ENCODE peak calls at places on chromosomes 7 and 10, in seven cellular contexts. Z is hepatocyte, M is PC-9, L is NT2/D1, S is WERI-Rb-1, N is GM12864, D is lower leg skin. B is an unnamed sample.

GRCh38 chr10:86690657-86691084 is 22.4 kb downstream of the LDB3 start:
- DNase-seq in Z (no peak), M (no peak), L (no peak), S (no peak), N (no peak), D (no peak), B (no peak)

GRCh38 chr7:143379607-143380263 is 1.4 kb upstream of the ZYX start:
- DNase-seq in Z (no peak), M (no peak), L (no peak), S (no peak), N (no peak), D (no peak), B (no peak)

GRCh38 chr10:47104101-47104707 is 193.0 kb downstream of the PTPN20 start:
- DNase-seq in Z (no peak), M (no peak), L (no peak), S (no peak), N (no peak), D (no peak), B (no peak)

GRCh38 chr7:69743436-69743835 is 145.2 kb downstream of the AUTS2 start:
- DNase-seq in Z (no peak), M (no peak), L (no peak), S (no peak), N (no peak), D (no peak), B (no peak)

GRCh38 chr10:86969421-86970041 is 1.2 kb downstream of the ADIRF start:
- DNase-seq in Z (peak), M (no peak), L (no peak), S (no peak), N (no peak), D (peak), B (peak)

GRCh38 chr7:78326870-78327269 is 528.3 kb downstream of the PHTF2 start:
- DNase-seq in Z (no peak), M (no peak), L (no peak), S (no peak), N (no peak), D (no peak), B (no peak)

GRCh38 chr10:1050555-1050954 is 1.6 kb upstream of the IDI1 start:
- DNase-seq in Z (peak), M (peak), L (no peak), S (no peak), N (no peak), D (no peak), B (no peak)

GRCh38 chr10:107754814-107755213 is 590.3 kb upstream of the SORCS1 start:
- DNase-seq in Z (no peak), M (no peak), L (no peak), S (no peak), N (no peak), D (no peak), B (no peak)

GRCh38 chr10:47044741-47045140 is 133.5 kb downstream of the PTPN20 start:
- DNase-seq in Z (no peak), M (no peak), L (no peak), S (no peak), N (no peak), D (no peak), B (no peak)

GRCh38 chr7:92614586-92615237 is 24.5 kb upstream of the FAM133B start:
- DNase-seq in Z (peak), M (no peak), L (no peak), S (peak), N (no peak), D (no peak), B (no peak)

GRCh38 chr7:128891110-128891941 is 19.2 kb downstream of the KCP start:
- DNase-seq in Z (peak), M (peak), L (no peak), S (peak), N (no peak), D (no peak), B (no peak)

GRCh38 chr7:88344956-88345832 is 38.5 kb upstream of the STEAP4 start:
- DNase-seq in Z (peak), M (no peak), L (peak), S (peak), N (no peak), D (no peak), B (no peak)

GRCh38 chr10:129085821-129086220 is 381.2 kb upstream of the MGMT start:
- DNase-seq in Z (no peak), M (no peak), L (no peak), S (no peak), N (no peak), D (no peak), B (no peak)

GRCh38 chr10:44400553-44400952 is 15.7 kb upstream of the CXCL12 start:
- DNase-seq in Z (no peak), M (no peak), L (peak), S (no peak), N (no peak), D (no peak), B (no peak)

GRCh38 chr7:68963547-68963946 is 634.7 kb upstream of the AUTS2 start:
- DNase-seq in Z (peak), M (peak), L (no peak), S (peak), N (no peak), D (no peak), B (no peak)

GRCh38 chr7:78463039-78463438 is 664.5 kb downstream of the PHTF2 start:
- DNase-seq in Z (no peak), M (no peak), L (no peak), S (no peak), N (no peak), D (no peak), B (no peak)

GRCh38 chr7:72099784-72100183 is 312.4 kb downstream of the CALN1 start:
- DNase-seq in Z (no peak), M (no peak), L (no peak), S (no peak), N (no peak), D (no peak), B (peak)

GRCh38 chr10:75592014-75592842 is 160.8 kb downstream of the LRMDA start:
- DNase-seq in Z (no peak), M (no peak), L (no peak), S (no peak), N (no peak), D (no peak), B (no peak)

GRCh38 chr7:105890290-105890997 is 14.0 kb upstream of the ATXN7L1 start:
- DNase-seq in Z (no peak), M (no peak), L (no peak), S (no peak), N (no peak), D (no peak), B (no peak)

GRCh38 chr7:155299539-155300202 is 2.0 kb downstream of the INSIG1 start:
- DNase-seq in Z (peak), M (no peak), L (no peak), S (peak), N (no peak), D (no peak), B (no peak)

GRCh38 chr7:47799529-47799928 is 148.7 kb downstream of the PKD1L1 start:
- DNase-seq in Z (no peak), M (no peak), L (no peak), S (no peak), N (no peak), D (no peak), B (no peak)

GRCh38 chr7:158550886-158551452 is 36.7 kb downstream of the PTPRN2 start:
- DNase-seq in Z (no peak), M (no peak), L (no peak), S (no peak), N (no peak), D (no peak), B (no peak)

GRCh38 chr7:78968951-78969350 is 484.5 kb downstream of the MAGI2 start:
- DNase-seq in Z (no peak), M (no peak), L (no peak), S (no peak), N (no peak), D (no peak), B (no peak)

GRCh38 chr10:56317603-56318002 is 43.5 kb downstream of the ZWINT start:
- DNase-seq in Z (no peak), M (no peak), L (no peak), S (no peak), N (no peak), D (peak), B (no peak)

GRCh38 chr10:46525177-46525823 is 31.2 kb downstream of the GPRIN2 start:
- DNase-seq in Z (no peak), M (peak), L (no peak), S (no peak), N (no peak), D (peak), B (no peak)

GRCh38 chr7:20797174-20798080 is 10.7 kb upstream of the SP8 start:
- DNase-seq in Z (no peak), M (peak), L (no peak), S (peak), N (no peak), D (no peak), B (peak)

GRCh38 chr7:105990726-105991465 is 27.8 kb downstream of the CDHR3 start:
- DNase-seq in Z (no peak), M (no peak), L (peak), S (no peak), N (no peak), D (no peak), B (no peak)

GRCh38 chr10:102225646-102226541 is at the start of gene ELOVL3:
- DNase-seq in Z (peak), M (peak), L (peak), S (no peak), N (peak), D (peak), B (peak)
- H3K4me3 ChIP-seq in Z (no peak), M (no peak), L (peak), S (no peak), N (peak), D (no peak), B (no peak)

DNA sequence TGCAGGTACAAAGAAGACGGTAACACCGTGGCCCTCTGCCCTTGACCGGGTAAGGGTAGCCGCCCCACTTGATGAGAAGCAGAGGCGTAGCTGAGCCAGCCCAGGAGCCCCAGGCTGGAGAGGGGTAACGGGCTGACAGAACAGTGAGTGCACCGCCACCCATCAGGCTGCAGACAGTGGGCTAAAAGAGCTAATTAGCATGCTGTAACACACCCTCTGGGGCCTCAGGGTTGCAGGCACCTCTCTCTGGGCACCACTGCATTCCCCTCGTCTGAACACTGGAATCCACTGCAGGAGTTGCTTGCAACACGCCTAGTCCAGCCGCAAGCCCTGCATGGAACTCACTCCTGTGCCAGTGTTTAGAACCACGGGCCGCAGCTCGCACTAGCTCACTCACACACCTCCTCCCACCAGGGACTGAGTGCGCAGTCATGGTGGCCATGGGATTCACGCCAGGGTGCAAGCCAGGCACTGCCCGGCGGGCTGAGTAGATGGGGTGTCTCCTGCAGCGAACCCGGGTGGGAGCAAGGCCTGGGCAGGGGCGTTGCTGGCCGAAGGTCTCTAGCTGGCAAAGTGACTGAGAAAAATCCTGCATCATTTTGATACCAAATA is 36.1 kb downstream of the AGMO start:
- DNase-seq in Z (no peak), M (no peak), L (no peak), S (no peak), N (no peak), D (no peak), B (no peak)
- H3K4me3 ChIP-seq in Z (no peak), M (no peak), L (no peak), S (no peak), N (no peak), D (no peak), B (no peak)

DNA sequence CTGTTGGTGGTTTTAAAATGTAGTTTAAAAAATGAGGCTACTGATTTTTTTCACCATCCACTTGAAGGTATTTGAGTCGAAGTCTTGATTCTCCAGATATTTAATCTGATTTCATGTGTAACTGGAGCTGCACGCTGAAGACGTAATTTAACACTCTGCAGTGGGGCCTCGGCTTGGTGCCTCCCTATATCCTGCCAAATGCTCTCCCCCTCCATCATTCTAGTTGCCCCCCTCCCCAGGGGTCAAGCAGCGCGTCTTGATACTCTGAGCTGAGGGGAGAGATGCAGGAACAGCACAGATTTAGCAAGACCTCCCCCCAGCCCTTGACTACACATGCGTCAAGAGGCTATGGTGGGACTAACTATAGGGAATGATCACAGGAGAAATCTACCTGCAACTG is 85.7 kb downstream of the PRPF18 start:
- DNase-seq in Z (no peak), M (no peak), L (no peak), S (peak), N (no peak), D (no peak), B (no peak)
- H3K4me3 ChIP-seq in Z (no peak), M (no peak), L (no peak), S (no peak), N (no peak), D (no peak), B (no peak)

DNA sequence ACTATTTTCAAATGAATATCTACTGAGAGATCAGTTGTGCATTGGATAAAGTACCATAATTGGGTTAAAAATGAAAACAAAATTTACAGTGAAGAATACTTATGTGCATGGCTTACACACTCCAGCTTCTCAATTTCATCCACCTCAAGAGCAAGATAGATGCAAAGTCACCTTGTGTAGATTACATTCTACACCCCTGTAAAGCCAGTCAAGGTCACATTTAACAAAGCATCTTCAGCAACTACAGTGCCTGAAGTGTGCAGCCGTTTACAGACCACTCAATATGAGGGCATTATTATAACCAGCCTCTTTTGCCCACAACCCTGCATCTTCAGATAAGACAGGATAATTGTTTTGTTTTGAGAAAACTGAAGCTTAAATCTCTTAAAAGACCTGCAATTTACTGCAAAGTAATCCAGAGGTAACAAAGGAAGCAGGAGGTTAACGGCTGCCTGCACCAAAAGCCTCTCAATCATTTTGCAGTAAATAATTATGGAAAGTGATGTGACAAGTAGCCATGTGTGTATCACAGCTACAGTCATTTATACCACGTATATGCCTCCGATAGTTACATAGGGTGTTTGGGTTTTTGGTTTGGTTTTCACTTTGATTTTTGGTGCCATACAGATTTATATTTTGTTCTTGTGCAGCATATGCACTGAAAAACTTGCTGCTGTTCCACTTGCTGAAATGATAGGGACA is 4.9 kb downstream of the PURB start:
- DNase-seq in Z (no peak), M (no peak), L (no peak), S (no peak), N (no peak), D (no peak), B (no peak)
- H3K4me3 ChIP-seq in Z (peak), M (peak), L (peak), S (no peak), N (peak), D (no peak), B (peak)

B was measured in SJSA1.